ENCODE peak calls at places on chromosomes 4 and X, in four cellular contexts. One of them, this sample, is unnamed.

GRCh38 chr4:98166025-98166730 is 22.9 kb upstream of the STPG2 start:
- DNase-seq in transverse colon: no peak
- DNase-seq in ovary: no peak
- DNase-seq in IMR-90: peak
- DNase-seq in this sample: peak

GRCh38 chrX:152170621-152171020 is 32.2 kb upstream of the MAGEA10 start:
- DNase-seq in transverse colon: no peak
- DNase-seq in ovary: no peak
- DNase-seq in IMR-90: no peak
- DNase-seq in this sample: no peak

GRCh38 chr4:137955615-137956014 is 286.5 kb downstream of the SLC7A11 start:
- DNase-seq in transverse colon: no peak
- DNase-seq in ovary: no peak
- DNase-seq in IMR-90: no peak
- DNase-seq in this sample: no peak

GRCh38 chr4:96164814-96165351 is 325.0 kb downstream of the PDHA2 start:
- DNase-seq in transverse colon: no peak
- DNase-seq in ovary: no peak
- DNase-seq in IMR-90: peak
- DNase-seq in this sample: peak

GRCh38 chr4:168882650-168883233 is 127.3 kb downstream of the CBR4 start:
- DNase-seq in transverse colon: no peak
- DNase-seq in ovary: no peak
- DNase-seq in IMR-90: peak
- DNase-seq in this sample: peak

GRCh38 chr4:144658908-144659307 is 13.0 kb downstream of the HHIP start:
- DNase-seq in transverse colon: no peak
- DNase-seq in ovary: no peak
- DNase-seq in IMR-90: peak
- DNase-seq in this sample: no peak

GRCh38 chrX:20680998-20681397 is 414.3 kb upstream of the RPS6KA3 start:
- DNase-seq in transverse colon: no peak
- DNase-seq in ovary: no peak
- DNase-seq in IMR-90: no peak
- DNase-seq in this sample: no peak

GRCh38 chrX:46407036-46407752 is 138.0 kb downstream of the ZNF674 start:
- DNase-seq in transverse colon: no peak
- DNase-seq in ovary: no peak
- DNase-seq in IMR-90: no peak
- DNase-seq in this sample: no peak

GRCh38 chrX:31656013-31656412 is 584.2 kb upstream of the FTHL17 start:
- DNase-seq in transverse colon: no peak
- DNase-seq in ovary: no peak
- DNase-seq in IMR-90: peak
- DNase-seq in this sample: no peak

GRCh38 chr4:10722957-10723356 is 38.4 kb upstream of the CLNK start:
- DNase-seq in transverse colon: no peak
- DNase-seq in ovary: no peak
- DNase-seq in IMR-90: no peak
- DNase-seq in this sample: no peak

GRCh38 chr4:23889814-23890269 is at the start of gene PPARGC1A:
- DNase-seq in transverse colon: peak
- DNase-seq in ovary: peak
- DNase-seq in IMR-90: peak
- DNase-seq in this sample: peak

GRCh38 chr4:101865501-101866062 is 75.1 kb downstream of the BANK1 start:
- DNase-seq in transverse colon: no peak
- DNase-seq in ovary: no peak
- DNase-seq in IMR-90: peak
- DNase-seq in this sample: no peak

GRCh38 chr4:173040200-173040599 is 128.4 kb upstream of the GALNT7 start:
- DNase-seq in transverse colon: no peak
- DNase-seq in ovary: no peak
- DNase-seq in IMR-90: peak
- DNase-seq in this sample: peak

GRCh38 chr4:185305979-185306442 is 89.7 kb downstream of the LRP2BP start:
- DNase-seq in transverse colon: no peak
- DNase-seq in ovary: no peak
- DNase-seq in IMR-90: peak
- DNase-seq in this sample: no peak

GRCh38 chrX:102957751-102958150 is 20.7 kb downstream of the RAB40AL start:
- DNase-seq in transverse colon: no peak
- DNase-seq in ovary: no peak
- DNase-seq in IMR-90: peak
- DNase-seq in this sample: no peak
- H3K27ac ChIP-seq in transverse colon: no peak
- H3K27ac ChIP-seq in ovary: no peak
- H3K27ac ChIP-seq in IMR-90: no peak
- H3K27ac ChIP-seq in this sample: no peak

GRCh38 chrX:50068893-50069292 is 131.9 kb downstream of the AKAP4 start:
- DNase-seq in transverse colon: no peak
- DNase-seq in ovary: no peak
- DNase-seq in IMR-90: no peak
- DNase-seq in this sample: no peak

GRCh38 chrX:50067435-50068292 is 133.1 kb downstream of the AKAP4 start:
- DNase-seq in transverse colon: peak
- DNase-seq in ovary: no peak
- DNase-seq in IMR-90: peak
- DNase-seq in this sample: peak

GRCh38 chrX:50071507-50071906 is 129.3 kb downstream of the AKAP4 start:
- DNase-seq in transverse colon: no peak
- DNase-seq in ovary: no peak
- DNase-seq in IMR-90: no peak
- DNase-seq in this sample: no peak

GRCh38 chrX:50066318-50066937 is 134.4 kb downstream of the AKAP4 start:
- DNase-seq in transverse colon: no peak
- DNase-seq in ovary: no peak
- DNase-seq in IMR-90: no peak
- DNase-seq in this sample: no peak

GRCh38 chrX:50068293-50068568 is 132.6 kb downstream of the AKAP4 start:
- DNase-seq in transverse colon: no peak
- DNase-seq in ovary: no peak
- DNase-seq in IMR-90: no peak
- DNase-seq in this sample: no peak
- TF ChIP-seq POLR2A in transverse colon: no peak
- TF ChIP-seq POLR2A in ovary: no peak
- TF ChIP-seq POLR2A in IMR-90: no peak
- TF ChIP-seq POLR2A in this sample: no peak

GRCh38 chr4:72876946-72877345 is 192.6 kb downstream of the COX18 start:
- DNase-seq in transverse colon: no peak
- DNase-seq in ovary: no peak
- DNase-seq in IMR-90: no peak
- DNase-seq in this sample: no peak

GRCh38 chr4:72875545-72875944 is 194.0 kb downstream of the COX18 start:
- DNase-seq in transverse colon: no peak
- DNase-seq in ovary: no peak
- DNase-seq in IMR-90: no peak
- DNase-seq in this sample: no peak

DNA sequence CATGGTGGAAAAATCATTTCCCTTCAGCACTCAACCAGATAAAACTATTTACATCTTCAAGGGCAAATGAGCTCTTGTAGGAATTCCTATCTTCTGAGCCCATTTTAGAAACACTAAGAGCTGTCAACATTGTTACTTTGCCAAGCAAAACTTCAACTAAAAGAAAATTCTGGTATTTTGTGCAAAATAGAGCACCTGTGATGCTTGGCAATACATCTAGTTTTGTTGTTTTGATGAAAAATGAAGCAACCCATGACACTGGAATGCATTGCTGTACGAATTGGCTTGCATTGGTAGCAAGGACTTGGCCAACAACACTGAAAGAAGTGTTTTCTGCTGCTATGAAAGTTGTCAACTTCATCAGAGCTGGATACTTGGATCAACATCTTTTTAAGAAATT is 194.4 kb downstream of the COX18 start:
- DNase-seq in transverse colon: no peak
- DNase-seq in ovary: no peak
- DNase-seq in IMR-90: no peak
- DNase-seq in this sample: no peak
- H3K27ac ChIP-seq in transverse colon: no peak
- H3K27ac ChIP-seq in ovary: no peak
- H3K27ac ChIP-seq in IMR-90: no peak
- H3K27ac ChIP-seq in this sample: no peak

GRCh38 chr4:74456056-74456744 is 11.3 kb downstream of the AREG start:
- DNase-seq in transverse colon: no peak
- DNase-seq in ovary: no peak
- DNase-seq in IMR-90: no peak
- DNase-seq in this sample: no peak

GRCh38 chr4:74453037-74453635 is 8.2 kb downstream of the AREG start:
- DNase-seq in transverse colon: no peak
- DNase-seq in ovary: no peak
- DNase-seq in IMR-90: no peak
- DNase-seq in this sample: no peak

GRCh38 chr4:74453846-74454742 is 9.2 kb downstream of the AREG start:
- DNase-seq in transverse colon: no peak
- DNase-seq in ovary: no peak
- DNase-seq in IMR-90: no peak
- DNase-seq in this sample: no peak

GRCh38 chr4:74456849-74457395 is 12.0 kb downstream of the AREG start:
- DNase-seq in transverse colon: no peak
- DNase-seq in ovary: no peak
- DNase-seq in IMR-90: no peak
- DNase-seq in this sample: no peak

DNA sequence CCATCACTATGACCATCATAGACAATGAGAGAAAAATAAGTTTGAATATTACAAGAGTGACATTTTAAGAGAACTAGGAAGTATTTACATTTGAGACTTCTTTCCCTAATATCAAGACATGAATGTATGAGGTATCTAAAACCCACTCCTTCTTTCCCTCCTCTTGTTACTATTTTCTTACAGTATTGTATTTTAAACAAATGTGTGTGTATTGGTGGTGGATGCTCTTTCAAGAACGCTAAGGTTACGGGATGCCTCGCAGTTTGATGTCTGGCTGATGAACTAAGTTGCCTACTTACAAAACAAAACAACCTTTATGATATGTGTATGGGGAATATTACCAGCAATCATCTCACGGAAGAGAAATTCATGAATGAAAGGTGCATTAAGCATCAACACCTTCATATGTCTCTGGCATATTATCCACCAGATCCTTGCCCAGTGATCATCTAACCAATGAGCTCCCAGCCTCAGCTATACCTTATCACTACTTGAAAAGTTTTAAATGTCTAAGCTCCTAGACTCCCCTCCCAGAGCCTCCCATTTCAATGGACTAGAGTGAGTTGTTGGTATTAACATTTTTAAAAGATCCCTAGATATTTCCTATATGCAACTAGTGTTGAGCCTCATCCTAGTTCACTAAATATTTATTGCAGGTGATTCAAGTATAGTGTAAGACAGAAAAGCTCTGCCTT is 10.6 kb downstream of the AREG start:
- DNase-seq in transverse colon: no peak
- DNase-seq in ovary: no peak
- DNase-seq in IMR-90: no peak
- DNase-seq in this sample: no peak
- TF ChIP-seq POLR2A in transverse colon: no peak
- TF ChIP-seq POLR2A in ovary: no peak
- TF ChIP-seq POLR2A in IMR-90: no peak
- TF ChIP-seq POLR2A in this sample: no peak

GRCh38 chr4:119729815-119730643 is 101.4 kb upstream of the PDE5A start:
- DNase-seq in transverse colon: peak
- DNase-seq in ovary: no peak
- DNase-seq in IMR-90: peak
- DNase-seq in this sample: peak
- H3K27ac ChIP-seq in transverse colon: peak
- H3K27ac ChIP-seq in ovary: no peak
- H3K27ac ChIP-seq in IMR-90: peak
- H3K27ac ChIP-seq in this sample: peak

DNA sequence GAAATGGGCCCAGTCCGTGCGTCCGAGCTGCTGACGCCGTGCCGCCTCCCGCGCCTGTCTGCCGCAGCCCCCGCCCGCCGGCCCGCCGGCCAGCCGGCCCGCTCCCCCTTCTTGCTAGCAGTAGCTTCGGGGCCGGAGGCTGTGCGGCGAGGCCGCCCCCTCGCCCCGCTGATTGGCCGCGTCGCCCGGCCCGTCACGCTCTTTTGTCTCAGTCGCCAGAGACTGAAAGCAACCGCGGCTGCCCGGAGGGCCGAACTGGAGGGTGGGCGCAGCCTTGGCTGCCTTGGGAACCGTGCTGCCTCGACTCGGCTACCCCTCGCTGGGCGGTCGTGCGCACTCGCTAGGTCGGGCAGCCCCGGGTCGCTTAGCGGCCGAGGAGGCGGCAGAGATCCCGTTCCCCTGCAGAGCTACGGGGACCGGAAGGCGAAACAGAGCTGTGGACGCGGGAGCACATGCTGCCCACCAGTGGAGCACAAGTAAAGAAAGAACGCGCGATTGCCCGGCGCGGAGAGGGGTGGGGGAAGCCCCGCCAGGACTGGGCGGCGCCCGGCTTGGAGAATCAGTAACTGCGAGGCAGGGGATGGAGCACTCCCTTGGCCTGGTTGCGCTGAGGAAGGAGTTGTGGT is at the start of gene ZCCHC18:
- DNase-seq in transverse colon: peak
- DNase-seq in ovary: peak
- DNase-seq in IMR-90: peak
- DNase-seq in this sample: peak
- TF ChIP-seq POLR2A in transverse colon: no peak
- TF ChIP-seq POLR2A in ovary: no peak
- TF ChIP-seq POLR2A in IMR-90: peak
- TF ChIP-seq POLR2A in this sample: no peak

This sample was measured in adrenal gland.